ENCODE peak calls at places on chromosomes 5 and 9, in four cellular contexts. B is CD8-positive, alpha-beta T cell; M is RWPE1; K is lower leg skin. E is an unnamed sample.
A peak's percentile ranks its signal among the peaks of the same experiment; 100 is the strongest.

GRCh38 chr5:177309351-177310191 is 2.1 kb downstream of the MXD3 start:
- DNase-seq in B (peak; percentile 68), M (no peak), K (no peak), E (no peak)

GRCh38 chr9:75067894-75068293 is 20.1 kb downstream of the NMRK1 start:
- DNase-seq in K (no peak), M (no peak), B (no peak), E (no peak)

GRCh38 chr9:33852216-33852826 is 35.4 kb downstream of the UBE2R2 start:
- DNase-seq in M (peak; percentile 45), B (peak; percentile 67), K (peak; percentile 55), E (no peak)

GRCh38 chr5:77679791-77680190 is 41.3 kb upstream of the OTP start:
- DNase-seq in B (no peak), K (no peak), M (peak; percentile 30), E (no peak)

GRCh38 chr5:9715891-9716335 is 85.8 kb upstream of the TAS2R1 start:
- DNase-seq in B (no peak), K (no peak), M (no peak), E (no peak)

GRCh38 chr5:149831492-149831891 is 101.4 kb downstream of the PPARGC1B start:
- DNase-seq in M (no peak), B (no peak), K (no peak), E (no peak)

GRCh38 chr5:107633171-107633901 is 37.4 kb downstream of the EFNA5 start:
- DNase-seq in M (no peak), K (no peak), B (no peak), E (no peak)

GRCh38 chr5:116942622-116943021 is 368.0 kb upstream of the SEMA6A start:
- DNase-seq in M (no peak), K (no peak), B (no peak), E (no peak)

GRCh38 chr5:173689171-173689676 is 72.8 kb upstream of the BOD1 start:
- DNase-seq in B (no peak), K (no peak), M (no peak), E (no peak)

GRCh38 chr5:80686757-80687156 is 32.0 kb upstream of the DHFR start:
- DNase-seq in K (no peak), M (peak; percentile 16), B (no peak), E (no peak)

GRCh38 chr5:138542120-138542955 is 698 bp downstream of the ETF1 start:
- DNase-seq in M (no peak), B (no peak), K (no peak), E (no peak)

GRCh38 chr9:129145316-129145715 is 32.7 kb downstream of the IER5L start:
- DNase-seq in M (no peak), K (no peak), B (no peak), E (no peak)

GRCh38 chr9:70205366-70206020 is 53.3 kb upstream of the SMC5 start:
- DNase-seq in K (no peak), M (peak; percentile 37), B (no peak), E (no peak)

GRCh38 chr9:121885345-121885901 is 207.7 kb downstream of the TTLL11 start:
- DNase-seq in K (no peak), M (no peak), B (no peak), E (no peak)

GRCh38 chr5:145887976-145888574 is 15.3 kb upstream of the GRXCR2 start:
- DNase-seq in M (peak; percentile 62), K (no peak), B (no peak), E (no peak)

GRCh38 chr9:76658510-76659231 is 105.6 kb upstream of the PCA3 start:
- DNase-seq in B (no peak), M (peak; percentile 56), K (no peak), E (no peak)

GRCh38 chr5:131386779-131387178 is 122.9 kb downstream of the CDC42SE2 start:
- DNase-seq in K (no peak), B (no peak), M (no peak), E (no peak)

GRCh38 chr5:82174128-82174918 is 103.8 kb downstream of the RPS23 start:
- DNase-seq in K (peak; percentile 34), M (peak; percentile 47), B (peak; percentile 55), E (no peak)

GRCh38 chr5:145510324-145510723 is 324.8 kb downstream of the PRELID2 start:
- DNase-seq in M (no peak), K (peak; percentile 21), B (no peak), E (no peak)

GRCh38 chr5:44952376-44952775 is 143.6 kb downstream of the MRPS30 start:
- DNase-seq in B (no peak), K (no peak), M (peak; percentile 26), E (no peak)

GRCh38 chr9:119986205-119986604 is 593.8 kb downstream of the CDK5RAP2 start:
- DNase-seq in K (no peak), M (no peak), B (no peak), E (no peak)

GRCh38 chr5:37615184-37615583 is 224.7 kb downstream of the GDNF start:
- DNase-seq in K (no peak), B (no peak), M (no peak), E (no peak)

GRCh38 chr5:2805080-2805479 is 53.6 kb upstream of the IRX2 start:
- DNase-seq in B (no peak), K (no peak), M (no peak), E (no peak)

DNA sequence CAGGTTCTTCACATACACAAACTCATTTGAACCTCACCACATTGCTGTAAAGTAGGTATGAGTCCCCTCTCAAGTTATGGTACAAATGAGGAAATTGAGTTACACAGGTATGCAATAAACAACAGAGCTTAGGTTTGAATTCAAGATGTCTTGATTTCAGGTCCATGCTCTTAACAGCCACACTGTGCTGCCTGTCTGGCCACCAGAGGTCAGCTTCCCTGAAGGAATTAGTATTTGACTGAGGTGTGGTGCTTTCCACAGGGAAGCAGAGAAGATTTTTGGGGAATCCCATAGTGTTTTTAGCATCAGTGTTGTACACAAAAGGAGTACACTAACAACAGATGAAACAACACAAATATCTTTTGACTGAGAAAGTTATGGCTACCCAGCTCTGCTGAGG is 94.4 kb upstream of the ITGA1 start:
- DNase-seq in M (peak; percentile 49), B (peak; percentile 44), K (no peak), E (no peak)
- TF ChIP-seq CTCF in M (peak; percentile 63), B (peak; percentile 58), K (no peak), E (peak; percentile 57)

GRCh38 chr5:172188033-172188892 is at the start of gene STK10:
- DNase-seq in M (peak; percentile 96), K (peak; percentile 83), B (peak; percentile 92), E (peak; percentile 90)

GRCh38 chr5:172188893-172189692 is 1.1 kb upstream of the STK10 start:
- DNase-seq in B (no peak), M (no peak), K (no peak), E (no peak)

GRCh38 chr5:172185096-172185461 is 2.9 kb downstream of the STK10 start:
- DNase-seq in M (no peak), B (peak; percentile 46), K (no peak), E (no peak)

GRCh38 chr5:172186114-172186695 is 1.8 kb downstream of the STK10 start:
- DNase-seq in B (no peak), K (no peak), M (no peak), E (no peak)

GRCh38 chr5:172187118-172188032 is 649 bp downstream of the STK10 start:
- DNase-seq in M (peak; percentile 95), K (peak; percentile 63), B (peak; percentile 81), E (no peak)
- TF ChIP-seq CTCF in M (no peak), K (no peak), B (no peak), E (no peak)

DNA sequence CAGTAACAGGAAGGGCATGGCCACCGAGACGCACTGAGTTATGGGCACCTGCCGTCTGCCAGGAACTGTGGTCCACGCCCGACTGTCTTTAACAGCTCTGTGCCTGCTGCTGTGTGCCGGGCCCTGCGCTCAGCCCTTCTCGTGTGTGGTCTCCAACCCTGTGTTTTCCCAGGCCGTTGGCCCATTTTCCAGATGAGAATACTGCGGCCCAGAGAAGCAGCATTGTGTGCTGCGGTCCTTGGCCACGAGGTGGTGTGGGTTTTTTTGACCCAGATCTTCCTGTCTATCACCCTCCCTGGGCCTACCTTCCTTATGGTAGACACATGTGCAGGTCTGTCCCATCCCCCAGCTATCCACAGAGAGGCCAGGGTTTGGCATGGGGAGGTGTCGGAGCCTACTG is 47.0 kb downstream of the RXRA start:
- DNase-seq in B (no peak), K (no peak), M (no peak), E (no peak)
- TF ChIP-seq CTCF in B (no peak), K (no peak), M (no peak), E (peak; percentile 34)

DNA sequence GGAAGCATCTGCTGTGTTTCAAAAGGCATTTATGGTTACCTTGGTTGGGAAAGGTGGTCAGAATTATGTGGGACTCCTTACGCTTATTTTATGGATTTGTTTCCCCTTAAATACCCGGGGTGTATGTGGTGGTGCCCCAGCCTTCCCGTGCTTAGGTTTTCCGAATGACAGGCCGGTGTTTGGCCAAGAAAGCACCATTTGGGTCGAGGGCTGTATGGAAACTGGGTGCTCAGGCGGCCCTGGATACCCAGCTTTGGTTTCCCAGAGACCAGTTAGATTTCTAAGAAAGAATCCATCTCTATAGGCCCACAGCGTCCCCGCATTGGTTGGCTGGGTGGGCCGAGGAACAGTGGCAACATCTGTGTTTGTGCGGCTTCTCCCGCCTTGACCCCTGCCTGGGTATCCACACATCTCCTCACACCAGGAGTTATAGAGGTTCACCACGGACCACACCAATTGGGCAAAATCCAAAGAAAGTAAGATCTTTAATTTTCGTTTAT is 868 bp downstream of the ARHGEF28 start:
- DNase-seq in B (no peak), M (no peak), K (no peak), E (no peak)
- TF ChIP-seq CTCF in B (no peak), M (no peak), K (no peak), E (no peak)

GRCh38 chr5:50962934-50963646 is 296.7 kb downstream of the PARP8 start:
- DNase-seq in K (peak; percentile 67), B (peak; percentile 41), M (peak; percentile 89), E (peak; percentile 89)
- TF ChIP-seq CTCF in K (peak; percentile 55), B (peak; percentile 73), M (peak; percentile 99), E (peak; percentile 97)

GRCh38 chr5:106367281-106367680 is 1303.5 kb downstream of the EFNA5 start:
- DNase-seq in M (peak; percentile 51), K (no peak), B (no peak), E (no peak)
- TF ChIP-seq CTCF in M (no peak), K (no peak), B (no peak), E (no peak)

E was measured in type B pancreatic cell.